ENCODE peak calls at places on chromosomes 5 and 9, in eight cellular contexts. J is A549, C is IMR-90, U is HCT116, W is tibial nerve, A is ovary, S is heart left ventricle, N is stomach. F is an unnamed sample.

GRCh38 chr9:99749641-99750040 is 72.0 kb upstream of the NR4A3 start:
- DNase-seq in J (no peak), C (no peak), U (no peak), W (no peak), A (no peak), S (no peak), N (no peak), F (no peak)

GRCh38 chr9:93008457-93008856 is 50.0 kb upstream of the SUSD3 start:
- DNase-seq in J (no peak), C (no peak), U (no peak), W (no peak), A (no peak), S (no peak), N (no peak), F (no peak)

GRCh38 chr5:96962540-96962991 is 26.7 kb downstream of the LNPEP start:
- DNase-seq in J (no peak), C (no peak), U (no peak), W (no peak), A (no peak), S (no peak), N (no peak), F (no peak)

GRCh38 chr9:74872619-74873233 is 15.0 kb downstream of the TRPM6 start:
- DNase-seq in J (no peak), C (no peak), U (no peak), W (no peak), A (no peak), S (no peak), N (no peak), F (no peak)

GRCh38 chr5:34687269-34688011 is 31.3 kb downstream of the RAI14 start:
- DNase-seq in J (peak), C (peak), U (peak), W (no peak), A (no peak), S (no peak), N (no peak), F (peak)

GRCh38 chr5:936149-937144 is 43.8 kb downstream of the TRIP13 start:
- DNase-seq in J (no peak), C (no peak), U (no peak), W (no peak), A (peak), S (no peak), N (no peak), F (no peak)

GRCh38 chr5:16564468-16564867 is 52.3 kb downstream of the RETREG1 start:
- DNase-seq in J (no peak), C (no peak), U (no peak), W (no peak), A (no peak), S (no peak), N (no peak), F (no peak)

GRCh38 chr5:89901983-89902382 is 507.6 kb downstream of the CETN3 start:
- DNase-seq in J (no peak), C (no peak), U (no peak), W (no peak), A (peak), S (peak), N (no peak), F (no peak)

GRCh38 chr5:115372121-115372520 is 75.7 kb upstream of the CCDC112 start:
- DNase-seq in J (no peak), C (no peak), U (no peak), W (peak), A (no peak), S (no peak), N (no peak), F (no peak)

GRCh38 chr9:111399772-111400563 is 69.9 kb upstream of the OR2K2 start:
- DNase-seq in J (peak), C (peak), U (peak), W (no peak), A (no peak), S (no peak), N (peak), F (no peak)

GRCh38 chr9:98709968-98710965 is 1.5 kb upstream of the GABBR2 start:
- DNase-seq in J (peak), C (peak), U (no peak), W (no peak), A (no peak), S (no peak), N (no peak), F (peak)

GRCh38 chr5:57828221-57828620 is 345.6 kb upstream of the ACTBL2 start:
- DNase-seq in J (no peak), C (no peak), U (no peak), W (no peak), A (no peak), S (no peak), N (no peak), F (no peak)

GRCh38 chr5:59765446-59765845 is 128.1 kb downstream of the PDE4D start:
- DNase-seq in J (no peak), C (no peak), U (no peak), W (no peak), A (no peak), S (no peak), N (no peak), F (no peak)

GRCh38 chr9:6759114-6759977 is 1.6 kb downstream of the KDM4C start:
- DNase-seq in J (peak), C (peak), U (peak), W (peak), A (peak), S (no peak), N (peak), F (no peak)

GRCh38 chr5:25119654-25120053 is 474.9 kb upstream of the CDH10 start:
- DNase-seq in J (peak), C (no peak), U (no peak), W (no peak), A (no peak), S (no peak), N (no peak), F (no peak)

GRCh38 chr9:114164191-114164794 is 9.0 kb downstream of the COL27A1 start:
- DNase-seq in J (no peak), C (no peak), U (no peak), W (no peak), A (no peak), S (no peak), N (no peak), F (no peak)
- TF ChIP-seq POLR2A in J (no peak), C (no peak), U (no peak), W (no peak), A (no peak), S (no peak), N (no peak), F (no peak)

GRCh38 chr5:72847989-72848473 is 31.6 kb downstream of the TNPO1 start:
- DNase-seq in J (peak), C (peak), U (peak), W (peak), A (peak), S (peak), N (peak), F (peak)

GRCh38 chr5:72848474-72849428 is 32.3 kb downstream of the TNPO1 start:
- DNase-seq in J (peak), C (peak), U (no peak), W (peak), A (peak), S (peak), N (peak), F (peak)

GRCh38 chr5:72849546-72849945 is 33.1 kb downstream of the TNPO1 start:
- DNase-seq in J (no peak), C (no peak), U (no peak), W (no peak), A (no peak), S (no peak), N (no peak), F (no peak)

GRCh38 chr5:72852356-72852755 is 35.9 kb downstream of the TNPO1 start:
- DNase-seq in J (no peak), C (no peak), U (no peak), W (no peak), A (no peak), S (no peak), N (no peak), F (no peak)

DNA sequence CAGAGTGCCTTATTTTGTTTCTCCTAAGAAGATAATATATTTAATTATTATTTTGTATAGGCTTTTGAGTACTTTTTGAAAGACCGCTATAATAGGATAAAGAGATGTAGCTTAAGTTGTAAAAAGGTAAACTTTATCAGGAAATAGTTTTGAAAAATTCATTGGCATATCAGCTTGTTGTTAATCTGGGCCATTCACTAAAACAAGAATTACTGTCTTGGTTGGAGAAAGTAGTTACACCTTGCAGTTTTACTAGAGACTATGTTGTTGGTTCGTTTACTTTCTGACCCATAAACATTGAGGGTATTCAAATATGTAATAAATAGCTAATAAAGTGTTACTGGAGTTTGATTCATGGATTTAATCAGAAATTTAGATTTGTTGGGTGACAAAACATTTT is 33.7 kb downstream of the TNPO1 start:
- DNase-seq in J (no peak), C (no peak), U (no peak), W (no peak), A (no peak), S (no peak), N (no peak), F (no peak)
- H3K4me3 ChIP-seq in J (peak), C (peak), U (no peak), W (no peak), A (peak), S (peak), N (peak), F (no peak)

GRCh38 chr5:27124590-27124989 is 86.2 kb upstream of the CDH9 start:
- DNase-seq in J (peak), C (peak), U (no peak), W (no peak), A (no peak), S (no peak), N (no peak), F (no peak)
- TF ChIP-seq CTCF in J (peak), C (peak), U (no peak), W (no peak), A (no peak), S (no peak), N (no peak), F (no peak)

GRCh38 chr9:136385015-136385414 is 11.5 kb upstream of the CARD9 start:
- DNase-seq in J (no peak), C (no peak), U (no peak), W (no peak), A (no peak), S (no peak), N (no peak), F (no peak)
- TF ChIP-seq POLR2A in J (no peak), C (no peak), U (no peak), W (no peak), A (no peak), S (no peak), N (no peak), F (no peak)

DNA sequence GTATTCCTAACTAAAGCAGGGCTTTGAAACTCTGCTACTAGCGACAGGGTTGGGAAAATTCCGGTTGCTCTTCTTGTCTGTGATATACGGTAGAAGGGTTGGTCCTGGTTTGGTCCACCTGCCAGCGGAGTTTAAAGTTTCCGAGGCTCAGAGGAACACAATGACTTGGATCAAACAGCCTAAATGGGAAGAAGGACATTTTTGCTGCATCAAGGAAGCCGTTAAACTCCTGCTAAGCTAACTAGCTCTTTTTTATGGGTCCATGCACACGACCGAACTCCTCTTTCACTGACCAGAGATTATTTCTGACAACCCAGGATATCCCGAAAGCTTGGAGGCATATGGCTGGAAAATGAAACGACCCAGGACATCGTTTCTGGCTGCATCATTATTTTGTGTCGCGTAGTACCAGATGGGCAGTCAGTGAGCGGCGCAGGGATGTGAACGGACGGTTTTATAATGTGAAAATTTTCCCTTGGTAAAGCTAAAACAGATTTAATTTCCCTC is at the start of gene LURAP1L:
- DNase-seq in J (peak), C (peak), U (peak), W (peak), A (peak), S (peak), N (peak), F (no peak)
- H3K4me3 ChIP-seq in J (peak), C (peak), U (peak), W (peak), A (peak), S (peak), N (peak), F (peak)

F was measured in lower leg skin.